ENCODE peak calls at places on chromosomes 2 and 18, in seven cellular contexts. D is retina, G is HCT116, B is activated T-helper 1 cell treated with Interleukin-2 at 50 U/mL for 16 hours, M is ovary, J is ACHN, E is posterior vena cava. Y is an unnamed sample.

GRCh38 chr18:2979871-2980606 is 32.9 kb downstream of the LPIN2 start:
- DNase-seq in E (no peak), J (peak), M (no peak), B (no peak), G (no peak), D (no peak), Y (no peak)

GRCh38 chr18:76452357-76452756 is 42.7 kb downstream of the ZNF516 start:
- DNase-seq in E (no peak), B (no peak), D (no peak), M (no peak), J (no peak), G (no peak), Y (peak)

GRCh38 chr18:29874519-29875098 is 1167.9 kb downstream of the DSC3 start:
- DNase-seq in G (peak), J (peak), M (no peak), D (peak), E (no peak), B (no peak), Y (no peak)

GRCh38 chr18:23982154-23983071 is 32.1 kb upstream of the TTC39C start:
- DNase-seq in J (peak), G (no peak), D (peak), M (peak), B (no peak), E (peak), Y (no peak)

GRCh38 chr2:3670376-3670775 is 12.4 kb downstream of the ALLC start:
- DNase-seq in J (no peak), B (no peak), G (no peak), M (no peak), D (no peak), E (peak), Y (no peak)

GRCh38 chr18:26405190-26405781 is 143.1 kb downstream of the KCTD1 start:
- DNase-seq in M (no peak), E (no peak), D (peak), B (no peak), J (peak), G (peak), Y (no peak)

GRCh38 chr18:36376361-36376760 is 78.8 kb downstream of the FHOD3 start:
- DNase-seq in M (no peak), E (no peak), B (no peak), D (no peak), G (no peak), J (no peak), Y (no peak)

GRCh38 chr18:60130289-60130688 is 230.5 kb downstream of the PMAIP1 start:
- DNase-seq in J (no peak), G (no peak), E (no peak), M (no peak), D (no peak), B (no peak), Y (no peak)

GRCh38 chr2:67130526-67131309 is 266.4 kb upstream of the ETAA1 start:
- DNase-seq in M (no peak), J (no peak), E (no peak), B (no peak), G (no peak), D (no peak), Y (no peak)

GRCh38 chr18:70454705-70455322 is 166.0 kb downstream of the SOCS6 start:
- DNase-seq in J (peak), G (peak), B (no peak), D (peak), M (no peak), E (no peak), Y (no peak)

GRCh38 chr2:2324119-2324518 is 7.0 kb downstream of the MYT1L start:
- DNase-seq in J (no peak), E (no peak), D (no peak), B (no peak), M (no peak), G (no peak), Y (no peak)

GRCh38 chr2:233267516-233268245 is 16.2 kb downstream of the ATG16L1 start:
- DNase-seq in B (peak), J (no peak), E (no peak), G (no peak), M (no peak), D (no peak), Y (no peak)

GRCh38 chr2:62266433-62267038 is 70.6 kb downstream of the B3GNT2 start:
- DNase-seq in M (no peak), E (no peak), J (peak), B (no peak), G (no peak), D (no peak), Y (no peak)

GRCh38 chr18:69490813-69491212 is 90.1 kb downstream of the DOK6 start:
- DNase-seq in E (no peak), B (no peak), G (no peak), D (no peak), M (no peak), J (no peak), Y (no peak)